ENCODE peak calls at places on chromosome 6, in six cellular contexts. One of them, this sample, is unnamed.

GRCh38 chr6:74574794-74575193 is 631.1 kb downstream of the COL12A1 start:
- DNase-seq in pancreas: no peak
- DNase-seq in mucosa of descending colon: no peak
- DNase-seq in adrenal gland: no peak
- DNase-seq in spleen: no peak
- DNase-seq in SK-N-SH: peak; percentile 13
- DNase-seq in this sample: no peak

GRCh38 chr6:12490904-12491571 is 200.9 kb downstream of the EDN1 start:
- DNase-seq in adrenal gland: peak; percentile 73
- DNase-seq in spleen: no peak
- DNase-seq in SK-N-SH: no peak
- DNase-seq in pancreas: no peak
- DNase-seq in mucosa of descending colon: no peak
- DNase-seq in this sample: no peak

GRCh38 chr6:52384145-52384766 is 22.3 kb downstream of the PAQR8 start:
- DNase-seq in mucosa of descending colon: no peak
- DNase-seq in pancreas: no peak
- DNase-seq in adrenal gland: no peak
- DNase-seq in SK-N-SH: no peak
- DNase-seq in spleen: no peak
- DNase-seq in this sample: no peak

GRCh38 chr6:139522471-139523220 is 148.2 kb upstream of the CITED2 start:
- DNase-seq in mucosa of descending colon: no peak
- DNase-seq in adrenal gland: no peak
- DNase-seq in spleen: no peak
- DNase-seq in SK-N-SH: no peak
- DNase-seq in pancreas: no peak
- DNase-seq in this sample: no peak

GRCh38 chr6:4482461-4482860 is 293.7 kb upstream of the CDYL start:
- DNase-seq in SK-N-SH: no peak
- DNase-seq in spleen: no peak
- DNase-seq in mucosa of descending colon: no peak
- DNase-seq in adrenal gland: no peak
- DNase-seq in pancreas: no peak
- DNase-seq in this sample: no peak

GRCh38 chr6:14283600-14284235 is 166.1 kb downstream of the CD83 start:
- DNase-seq in spleen: no peak
- DNase-seq in adrenal gland: no peak
- DNase-seq in SK-N-SH: no peak
- DNase-seq in pancreas: no peak
- DNase-seq in mucosa of descending colon: no peak
- DNase-seq in this sample: no peak

GRCh38 chr6:85355816-85356215 is 94.1 kb upstream of the NT5E start:
- DNase-seq in adrenal gland: no peak
- DNase-seq in pancreas: no peak
- DNase-seq in spleen: no peak
- DNase-seq in mucosa of descending colon: no peak
- DNase-seq in SK-N-SH: no peak
- DNase-seq in this sample: no peak

GRCh38 chr6:115643762-115644161 is 416.9 kb downstream of the FRK start:
- DNase-seq in adrenal gland: no peak
- DNase-seq in pancreas: no peak
- DNase-seq in mucosa of descending colon: no peak
- DNase-seq in spleen: no peak
- DNase-seq in SK-N-SH: no peak
- DNase-seq in this sample: no peak

GRCh38 chr6:136600818-136601217 is 50.6 kb upstream of the MAP7 start:
- DNase-seq in pancreas: no peak
- DNase-seq in spleen: no peak
- DNase-seq in adrenal gland: no peak
- DNase-seq in mucosa of descending colon: no peak
- DNase-seq in SK-N-SH: no peak
- DNase-seq in this sample: no peak

GRCh38 chr6:130841128-130841728 is 14.0 kb downstream of the SMLR1 start:
- DNase-seq in spleen: no peak
- DNase-seq in adrenal gland: no peak
- DNase-seq in mucosa of descending colon: no peak
- DNase-seq in SK-N-SH: no peak
- DNase-seq in pancreas: no peak
- DNase-seq in this sample: no peak

GRCh38 chr6:17038316-17038715 is 63.5 kb upstream of the STMND1 start:
- DNase-seq in adrenal gland: no peak
- DNase-seq in mucosa of descending colon: no peak
- DNase-seq in pancreas: no peak
- DNase-seq in SK-N-SH: no peak
- DNase-seq in spleen: no peak
- DNase-seq in this sample: no peak

GRCh38 chr6:15501806-15502450 is 160.9 kb downstream of the DTNBP1 start:
- DNase-seq in mucosa of descending colon: peak; percentile 39
- DNase-seq in SK-N-SH: no peak
- DNase-seq in adrenal gland: peak; percentile 66
- DNase-seq in spleen: no peak
- DNase-seq in pancreas: no peak
- DNase-seq in this sample: no peak

GRCh38 chr6:166691199-166691598 is 64.1 kb upstream of the RPS6KA2 start:
- DNase-seq in SK-N-SH: no peak
- DNase-seq in pancreas: peak; percentile 46
- DNase-seq in spleen: no peak
- DNase-seq in adrenal gland: peak; percentile 43
- DNase-seq in mucosa of descending colon: no peak
- DNase-seq in this sample: no peak

GRCh38 chr6:89702349-89702748 is 63.8 kb upstream of the LYRM2 start:
- DNase-seq in mucosa of descending colon: no peak
- DNase-seq in adrenal gland: no peak
- DNase-seq in SK-N-SH: no peak
- DNase-seq in spleen: no peak
- DNase-seq in pancreas: no peak
- DNase-seq in this sample: no peak

GRCh38 chr6:109383438-109383940 is 1.2 kb upstream of the CD164 start:
- DNase-seq in SK-N-SH: no peak
- DNase-seq in spleen: no peak
- DNase-seq in pancreas: no peak
- DNase-seq in adrenal gland: no peak
- DNase-seq in mucosa of descending colon: no peak
- DNase-seq in this sample: no peak

GRCh38 chr6:145705561-145705960 is 29.8 kb downstream of the EPM2A start:
- DNase-seq in mucosa of descending colon: no peak
- DNase-seq in SK-N-SH: no peak
- DNase-seq in pancreas: no peak
- DNase-seq in spleen: no peak
- DNase-seq in adrenal gland: no peak
- DNase-seq in this sample: no peak

GRCh38 chr6:11615214-11615602 is 77.7 kb downstream of the TMEM170B start:
- DNase-seq in pancreas: no peak
- DNase-seq in spleen: no peak
- DNase-seq in SK-N-SH: no peak
- DNase-seq in adrenal gland: no peak
- DNase-seq in mucosa of descending colon: no peak
- DNase-seq in this sample: no peak

GRCh38 chr6:163536770-163537169 is 122.3 kb downstream of the QKI start:
- DNase-seq in pancreas: no peak
- DNase-seq in adrenal gland: no peak
- DNase-seq in mucosa of descending colon: no peak
- DNase-seq in spleen: no peak
- DNase-seq in SK-N-SH: no peak
- DNase-seq in this sample: no peak

GRCh38 chr6:163532526-163533078 is 118.1 kb downstream of the QKI start:
- DNase-seq in adrenal gland: no peak
- DNase-seq in mucosa of descending colon: no peak
- DNase-seq in spleen: no peak
- DNase-seq in SK-N-SH: no peak
- DNase-seq in pancreas: no peak
- DNase-seq in this sample: no peak

GRCh38 chr6:163531122-163531521 is 116.6 kb downstream of the QKI start:
- DNase-seq in pancreas: no peak
- DNase-seq in SK-N-SH: no peak
- DNase-seq in mucosa of descending colon: no peak
- DNase-seq in adrenal gland: no peak
- DNase-seq in spleen: no peak
- DNase-seq in this sample: no peak

GRCh38 chr6:163530406-163530805 is 115.9 kb downstream of the QKI start:
- DNase-seq in pancreas: no peak
- DNase-seq in mucosa of descending colon: no peak
- DNase-seq in spleen: no peak
- DNase-seq in adrenal gland: no peak
- DNase-seq in SK-N-SH: no peak
- DNase-seq in this sample: no peak

DNA sequence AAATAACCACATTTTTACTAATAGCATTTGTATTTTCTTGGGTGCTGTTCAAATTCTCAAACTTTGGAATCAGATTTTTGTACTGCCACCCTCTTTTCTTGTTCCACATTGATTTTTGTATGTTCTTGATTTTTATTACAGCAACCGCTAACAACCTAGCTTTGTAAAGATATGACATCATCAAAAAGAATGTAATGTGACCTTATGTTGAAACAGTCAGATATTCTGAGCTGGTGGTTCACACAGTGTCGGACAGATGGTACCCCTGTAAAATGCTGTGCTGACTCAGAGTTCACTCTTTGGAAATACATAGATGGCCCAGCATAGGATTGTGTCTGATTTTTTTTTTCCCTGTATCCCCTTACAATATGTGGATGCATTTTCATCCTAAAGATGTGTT is 118.9 kb downstream of the QKI start:
- DNase-seq in adrenal gland: no peak
- DNase-seq in pancreas: no peak
- DNase-seq in mucosa of descending colon: no peak
- DNase-seq in SK-N-SH: no peak
- DNase-seq in spleen: no peak
- DNase-seq in this sample: no peak
- H3K4me1 ChIP-seq in adrenal gland: peaks cover 61% of the 10 kb centered on the region
- H3K4me1 ChIP-seq in pancreas: peaks cover 19% of the 10 kb centered on the region
- H3K4me1 ChIP-seq in mucosa of descending colon: no peaks in the 10 kb centered on the region
- H3K4me1 ChIP-seq in SK-N-SH: peaks cover 6% of the 10 kb centered on the region
- H3K4me1 ChIP-seq in spleen: peaks cover 85% of the 10 kb centered on the region
- H3K4me1 ChIP-seq in this sample: peaks cover 4% of the 10 kb centered on the region

GRCh38 chr6:142855877-142856606 is 88.9 kb downstream of the HIVEP2 start:
- DNase-seq in spleen: no peak
- DNase-seq in mucosa of descending colon: no peak
- DNase-seq in adrenal gland: no peak
- DNase-seq in SK-N-SH: no peak
- DNase-seq in pancreas: no peak
- DNase-seq in this sample: peak; percentile 29

GRCh38 chr6:142854589-142855488 is 90.1 kb downstream of the HIVEP2 start:
- DNase-seq in spleen: no peak
- DNase-seq in SK-N-SH: no peak
- DNase-seq in adrenal gland: no peak
- DNase-seq in mucosa of descending colon: no peak
- DNase-seq in pancreas: no peak
- DNase-seq in this sample: no peak

GRCh38 chr6:142856607-142856856 is 88.4 kb downstream of the HIVEP2 start:
- DNase-seq in spleen: no peak
- DNase-seq in adrenal gland: no peak
- DNase-seq in pancreas: no peak
- DNase-seq in mucosa of descending colon: no peak
- DNase-seq in SK-N-SH: no peak
- DNase-seq in this sample: no peak

GRCh38 chr6:142857609-142858195 is 87.3 kb downstream of the HIVEP2 start:
- DNase-seq in adrenal gland: no peak
- DNase-seq in pancreas: no peak
- DNase-seq in mucosa of descending colon: peak; percentile 53
- DNase-seq in spleen: peak; percentile 80
- DNase-seq in SK-N-SH: no peak
- DNase-seq in this sample: peak; percentile 30

DNA sequence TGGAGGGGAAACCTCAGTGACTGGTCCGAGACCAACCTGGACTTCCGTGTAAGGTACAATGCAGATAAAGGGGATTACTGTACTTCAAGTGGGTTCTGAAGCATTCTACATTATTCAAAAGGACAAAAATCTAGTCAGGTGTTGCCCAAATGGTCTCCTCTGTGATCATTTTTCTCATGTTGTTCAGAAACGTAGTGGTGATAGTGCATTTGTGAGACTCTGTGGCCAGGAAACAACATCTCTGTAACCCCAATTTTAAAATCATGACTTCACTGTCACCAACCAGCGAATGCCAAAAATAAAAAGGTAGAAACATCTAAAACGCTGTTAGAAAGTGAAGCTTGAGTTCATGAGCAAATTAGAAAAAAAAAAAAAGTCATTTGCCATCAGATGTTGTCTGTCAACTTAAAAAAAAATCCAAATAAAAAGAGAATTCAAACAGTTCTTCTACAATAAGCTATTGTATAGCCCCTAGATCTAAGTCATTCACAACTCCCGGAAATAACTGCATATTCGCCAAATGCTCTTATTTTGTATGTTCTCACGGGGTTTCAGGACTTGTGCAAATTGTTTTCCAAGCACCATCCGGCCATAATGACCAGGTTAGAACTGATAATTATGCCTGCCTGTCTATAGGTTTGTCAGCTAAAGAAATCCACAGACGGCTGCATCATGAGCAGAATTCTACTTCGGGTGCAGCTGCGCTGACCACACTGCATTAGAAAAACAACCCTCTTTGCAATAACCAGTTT is 87.9 kb downstream of the HIVEP2 start:
- DNase-seq in spleen: no peak
- DNase-seq in adrenal gland: no peak
- DNase-seq in pancreas: no peak
- DNase-seq in mucosa of descending colon: no peak
- DNase-seq in SK-N-SH: no peak
- DNase-seq in this sample: peak; percentile 75
- H3K4me3 ChIP-seq in spleen: peak overlapping the region; percentile 55
- H3K4me3 ChIP-seq in adrenal gland: no peak overlapping the region
- H3K4me3 ChIP-seq in pancreas: no peak overlapping the region
- H3K4me3 ChIP-seq in mucosa of descending colon: no peak overlapping the region
- H3K4me3 ChIP-seq in SK-N-SH: no peak overlapping the region
- H3K4me3 ChIP-seq in this sample: peak overlapping the region; percentile 52

DNA sequence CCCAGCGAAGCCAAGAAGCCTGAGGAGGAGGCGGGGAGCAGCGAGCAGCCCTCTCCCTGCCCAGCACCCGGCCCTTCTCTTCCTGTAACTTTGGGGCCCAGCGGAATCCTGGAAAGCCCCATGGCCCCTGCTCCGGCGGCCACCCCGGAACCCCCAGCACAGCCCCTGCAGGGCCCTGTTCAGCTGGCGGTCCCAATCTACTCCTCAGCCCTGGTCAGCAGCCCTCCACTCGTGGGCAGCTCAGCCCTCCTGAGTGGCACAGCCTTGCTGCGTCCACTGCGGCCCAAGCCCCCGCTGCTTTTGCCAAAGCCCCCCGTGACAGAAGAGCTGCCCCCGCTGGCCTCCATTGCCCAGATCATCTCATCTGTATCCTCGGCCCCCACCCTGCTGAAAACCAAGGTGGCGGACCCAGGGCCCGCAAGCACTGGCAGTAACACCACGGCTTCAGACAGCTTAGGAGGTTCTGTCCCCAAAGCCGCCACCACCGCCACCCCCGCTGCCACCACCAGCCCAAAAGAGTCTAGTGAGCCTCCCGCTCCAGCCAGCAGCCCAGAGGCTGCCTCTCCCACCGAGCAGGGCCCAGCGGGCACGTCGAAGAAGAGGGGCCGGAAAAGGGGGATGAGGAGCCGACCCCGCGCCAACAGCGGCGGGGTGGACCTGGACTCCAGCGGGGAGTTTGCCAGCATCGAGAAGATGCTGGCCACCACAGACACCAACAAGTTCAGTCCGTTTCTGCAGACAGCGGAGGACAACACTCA is 81.9 kb downstream of the SSR1 start:
- DNase-seq in adrenal gland: no peak
- DNase-seq in SK-N-SH: no peak
- DNase-seq in spleen: no peak
- DNase-seq in mucosa of descending colon: no peak
- DNase-seq in pancreas: peak; percentile 11
- DNase-seq in this sample: no peak
- H3K36me3 ChIP-seq in adrenal gland: no peaks in the 10 kb centered on the region
- H3K36me3 ChIP-seq in SK-N-SH: peaks cover 22% of the 10 kb centered on the region
- H3K36me3 ChIP-seq in spleen: peaks cover 79% of the 10 kb centered on the region
- H3K36me3 ChIP-seq in mucosa of descending colon: peaks cover 10% of the 10 kb centered on the region
- H3K36me3 ChIP-seq in pancreas: peaks cover 53% of the 10 kb centered on the region
- H3K36me3 ChIP-seq in this sample: peaks cover 23% of the 10 kb centered on the region

GRCh38 chr6:156956286-156956685 is 179.1 kb downstream of the ARID1B start:
- DNase-seq in spleen: no peak
- DNase-seq in pancreas: no peak
- DNase-seq in adrenal gland: no peak
- DNase-seq in mucosa of descending colon: no peak
- DNase-seq in SK-N-SH: no peak
- DNase-seq in this sample: no peak
- H3K4me1 ChIP-seq in spleen: peaks cover 86% of the 10 kb centered on the region
- H3K4me1 ChIP-seq in pancreas: peaks cover 23% of the 10 kb centered on the region
- H3K4me1 ChIP-seq in adrenal gland: peaks cover 30% of the 10 kb centered on the region
- H3K4me1 ChIP-seq in mucosa of descending colon: peaks cover 25% of the 10 kb centered on the region
- H3K4me1 ChIP-seq in SK-N-SH: peaks cover 35% of the 10 kb centered on the region
- H3K4me1 ChIP-seq in this sample: peaks cover 33% of the 10 kb centered on the region